ENCODE peak calls at places on chromosomes 4 and X, in four cellular contexts. H is Caco-2, D is GM20000, F is WTC11. G is an unnamed sample.

GRCh38 chr4:40143926-40144508 is 52.8 kb upstream of the RHOH start:
- DNase-seq in H (peak), D (no peak), F (no peak), G (no peak)

GRCh38 chr4:8856835-8857590 is 14.6 kb downstream of the HMX1 start:
- DNase-seq in F (peak), D (no peak), H (no peak), G (no peak)

GRCh38 chr4:184689681-184690080 is 40.1 kb downstream of the PRIMPOL start:
- DNase-seq in D (no peak), H (no peak), F (no peak), G (no peak)

GRCh38 chr4:10267066-10267465 is 150.5 kb upstream of the WDR1 start:
- DNase-seq in F (no peak), H (no peak), D (no peak), G (no peak)

GRCh38 chr4:93646225-93646930 is 182.2 kb upstream of the ATOH1 start:
- DNase-seq in H (no peak), D (no peak), F (no peak), G (no peak)

GRCh38 chr4:18366762-18367358 is 345.3 kb upstream of the LCORL start:
- DNase-seq in F (no peak), D (no peak), H (no peak), G (no peak)

GRCh38 chr4:76622126-76622525 is 187.1 kb downstream of the SHROOM3 start:
- DNase-seq in F (no peak), H (no peak), D (no peak), G (no peak)

GRCh38 chrX:97597954-97598353 is 714.2 kb downstream of the RPA4 start:
- DNase-seq in F (no peak), D (no peak), H (no peak), G (no peak)

GRCh38 chrX:17475820-17476219 is 100.8 kb downstream of the NHS start:
- DNase-seq in D (no peak), F (no peak), H (no peak), G (no peak)

GRCh38 chrX:153651540-153652079 is 4.6 kb downstream of the DUSP9 start:
- DNase-seq in F (no peak), D (peak), H (no peak), G (no peak)

GRCh38 chrX:10190367-10190766 is 33.6 kb downstream of the CLCN4 start:
- DNase-seq in F (no peak), H (no peak), D (peak), G (peak)

GRCh38 chrX:154436597-154437397 is at the start of gene GDI1:
- DNase-seq in D (peak), H (peak), F (peak), G (peak)

GRCh38 chr4:95602872-95603271 is 54.1 kb upstream of the UNC5C start:
- DNase-seq in F (no peak), D (no peak), H (no peak), G (no peak)

GRCh38 chrX:112868586-112868985 is 28.0 kb upstream of the AMOT start:
- DNase-seq in H (no peak), D (no peak), F (no peak), G (no peak)

GRCh38 chr4:55442541-55442940 is 46.8 kb downstream of the TMEM165 start:
- DNase-seq in H (no peak), D (no peak), F (no peak), G (no peak)

GRCh38 chr4:77931452-77932135 is 69.0 kb downstream of the MRPL1 start:
- DNase-seq in H (no peak), D (no peak), F (no peak), G (no peak)

GRCh38 chr4:166064706-166065105 is 191.7 kb downstream of the TLL1 start:
- DNase-seq in D (no peak), F (no peak), H (no peak), G (no peak)

GRCh38 chr4:3269105-3269927 is 20.4 kb downstream of the MSANTD1 start:
- DNase-seq in H (peak), D (no peak), F (peak), G (no peak)

GRCh38 chr4:3487861-3488260 is 24.8 kb downstream of the DOK7 start:
- DNase-seq in D (no peak), H (no peak), F (no peak), G (no peak)

GRCh38 chr4:154313004-154313587 is 178.5 kb downstream of the DCHS2 start:
- DNase-seq in F (no peak), H (no peak), D (no peak), G (no peak)

GRCh38 chr4:154312246-154312645 is 179.4 kb downstream of the DCHS2 start:
- DNase-seq in D (no peak), F (no peak), H (no peak), G (no peak)

GRCh38 chr4:154317600-154317999 is 174.0 kb downstream of the DCHS2 start:
- DNase-seq in D (no peak), H (no peak), F (no peak), G (no peak)

GRCh38 chr4:154315741-154316140 is 175.9 kb downstream of the DCHS2 start:
- DNase-seq in F (no peak), H (no peak), D (no peak), G (no peak)

GRCh38 chr4:154314248-154314647 is 177.4 kb downstream of the DCHS2 start:
- DNase-seq in H (no peak), F (no peak), D (no peak), G (no peak)
- TF ChIP-seq CTCF in H (no peak), F (no peak), D (no peak), G (no peak)

GRCh38 chr4:16226816-16227461 is 668 bp upstream of the TAPT1 start:
- DNase-seq in F (peak), H (peak), D (peak), G (peak)
- TF ChIP-seq CTCF in F (no peak), H (no peak), D (no peak), G (no peak)

GRCh38 chr4:139696491-139696890 is 30.9 kb downstream of the MGST2 start:
- DNase-seq in H (no peak), D (no peak), F (no peak), G (no peak)

GRCh38 chr4:139689093-139689722 is 23.6 kb downstream of the MGST2 start:
- DNase-seq in F (no peak), H (peak), D (no peak), G (no peak)

GRCh38 chr4:139686988-139687387 is 21.4 kb downstream of the MGST2 start:
- DNase-seq in H (no peak), F (no peak), D (no peak), G (no peak)

GRCh38 chr4:139694522-139694921 is 28.9 kb downstream of the MGST2 start:
- DNase-seq in H (no peak), F (no peak), D (no peak), G (no peak)

GRCh38 chr4:139692300-139693012 is 26.8 kb downstream of the MGST2 start:
- DNase-seq in D (no peak), H (peak), F (peak), G (no peak)
- TF ChIP-seq CTCF in D (no peak), H (peak), F (no peak), G (peak)

DNA sequence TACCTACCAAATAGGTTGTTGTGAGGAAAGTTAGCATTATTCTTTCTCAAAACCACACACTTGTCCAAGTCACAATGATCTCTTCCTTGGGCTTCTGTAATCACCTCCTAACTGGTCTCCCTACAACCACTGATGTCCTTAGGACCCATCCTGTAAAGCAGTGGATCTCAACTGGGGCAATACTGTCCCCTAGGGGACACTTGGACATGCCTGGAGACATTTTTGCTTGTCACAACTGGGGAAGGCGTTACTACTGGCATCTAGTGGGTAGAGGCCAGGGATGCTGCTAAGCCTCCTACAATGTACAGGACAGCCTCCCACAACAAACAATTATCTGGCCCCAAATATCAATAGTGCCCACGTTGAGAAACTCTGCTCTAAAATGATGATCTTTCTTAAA is 118.7 kb upstream of the AP1S2 start:
- DNase-seq in D (peak), F (peak), H (peak), G (peak)
- TF ChIP-seq CTCF in D (no peak), F (no peak), H (peak), G (peak)

GRCh38 chr4:67558493-67558892 is at the start of gene STAP1:
- DNase-seq in D (peak), H (no peak), F (no peak), G (no peak)

GRCh38 chr4:67556426-67556825 is 2.1 kb upstream of the STAP1 start:
- DNase-seq in H (no peak), F (no peak), D (no peak), G (no peak)

GRCh38 chr4:67550491-67551256 is 5.4 kb upstream of the CENPC start:
- DNase-seq in F (no peak), D (no peak), H (no peak), G (no peak)

DNA sequence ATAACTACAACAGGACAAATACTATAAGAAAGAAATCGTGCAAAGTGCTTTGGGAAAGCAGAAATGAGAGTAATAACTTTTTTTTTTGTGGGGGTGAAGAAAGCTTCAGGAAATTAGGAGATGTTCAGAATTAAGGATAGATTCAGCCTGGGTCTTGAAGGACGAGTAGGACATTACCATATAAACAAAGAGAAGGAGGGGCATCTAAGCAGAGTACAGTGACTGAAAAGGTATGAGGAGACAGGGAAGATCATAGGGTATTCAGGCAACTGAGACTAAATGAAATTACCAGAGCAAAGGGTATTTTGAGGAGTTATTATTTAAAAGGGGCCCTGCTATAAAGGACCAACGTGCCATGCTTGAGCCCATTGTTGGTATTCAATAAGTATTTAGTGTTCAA is 3.1 kb upstream of the STAP1 start:
- DNase-seq in F (no peak), D (no peak), H (no peak), G (no peak)
- TF ChIP-seq CTCF in F (no peak), D (no peak), H (no peak), G (no peak)

GRCh38 chr4:111933703-111934102 is 211.6 kb upstream of the FAM241A start:
- DNase-seq in D (no peak), F (no peak), H (no peak), G (no peak)

GRCh38 chr4:111934294-111934693 is 211.0 kb upstream of the FAM241A start:
- DNase-seq in F (no peak), H (no peak), D (no peak), G (no peak)

GRCh38 chr4:111941957-111942356 is 203.3 kb upstream of the FAM241A start:
- DNase-seq in F (no peak), D (no peak), H (no peak), G (no peak)

GRCh38 chr4:111937368-111937767 is 207.9 kb upstream of the FAM241A start:
- DNase-seq in F (no peak), H (no peak), D (peak), G (peak)
- TF ChIP-seq CTCF in F (no peak), H (peak), D (no peak), G (peak)

GRCh38 chr4:128225148-128225547 is 62.5 kb downstream of the PGRMC2 start:
- DNase-seq in D (no peak), F (no peak), H (no peak), G (no peak)

GRCh38 chr4:128221556-128221955 is 66.1 kb downstream of the PGRMC2 start:
- DNase-seq in H (no peak), D (no peak), F (no peak), G (no peak)

DNA sequence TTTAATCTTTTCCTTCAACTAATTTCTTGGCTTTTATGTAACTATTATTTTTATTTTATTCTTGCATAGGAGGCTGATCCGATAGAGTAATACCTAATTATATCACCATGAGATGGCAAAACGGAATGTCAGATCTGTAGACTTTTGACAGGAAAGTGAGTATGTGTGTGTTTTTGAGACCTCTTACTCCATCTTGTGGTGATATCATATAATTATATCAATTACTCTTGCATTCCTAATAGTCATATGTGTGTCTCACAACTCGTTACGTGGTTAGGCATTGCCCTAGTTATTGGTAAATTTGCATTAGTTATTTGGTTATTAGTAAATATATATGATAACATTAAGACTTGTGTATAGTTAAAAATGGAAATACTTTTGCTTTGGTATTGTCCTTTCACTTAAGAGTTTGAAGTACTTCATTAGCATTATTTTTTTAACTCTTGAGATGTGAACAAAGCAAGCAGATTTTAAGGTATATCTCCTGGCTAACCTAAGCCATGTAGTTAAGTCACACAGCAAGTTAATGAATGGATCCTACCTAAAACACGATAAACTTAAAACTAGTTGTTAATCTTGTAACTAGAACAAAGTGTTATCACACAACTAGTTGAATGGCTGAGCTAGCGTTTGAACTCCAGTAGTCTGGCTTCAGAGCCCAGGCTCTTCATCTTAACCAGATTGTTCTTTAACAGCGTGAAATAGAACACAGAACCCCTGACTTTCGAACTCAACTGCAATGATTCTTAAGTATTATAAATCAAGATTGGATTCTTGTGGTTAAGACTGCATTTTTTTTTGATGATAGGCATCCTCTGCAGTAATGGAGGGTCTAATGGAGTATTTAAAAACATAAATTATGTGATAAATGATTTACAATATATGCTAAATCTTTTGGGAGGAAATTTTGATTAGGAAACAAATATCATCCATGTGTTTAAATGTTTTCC is 67.1 kb downstream of the PGRMC2 start:
- DNase-seq in F (no peak), H (no peak), D (peak), G (peak)
- TF ChIP-seq CTCF in F (no peak), H (no peak), D (no peak), G (peak)

DNA sequence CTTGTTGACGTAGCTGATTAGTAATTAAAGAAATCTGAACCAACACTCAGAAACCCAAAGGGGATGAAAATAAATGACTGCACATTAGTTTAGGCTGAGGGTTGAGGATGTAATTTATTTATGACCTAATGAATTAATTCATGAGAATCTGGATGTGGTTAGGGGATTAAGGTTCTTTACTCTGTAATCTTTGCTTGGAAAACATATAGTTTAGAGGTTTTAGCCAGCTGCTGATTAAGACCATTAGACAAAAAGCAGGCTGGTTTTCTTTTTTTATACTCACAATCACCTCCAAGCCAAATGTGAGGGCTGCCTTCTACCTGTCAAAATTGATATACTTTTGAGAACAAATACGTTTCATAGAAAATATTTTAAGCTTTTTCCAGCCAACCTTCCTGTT is 2705.7 kb downstream of the PCDH7 start:
- DNase-seq in H (no peak), D (no peak), F (no peak), G (no peak)
- TF ChIP-seq CTCF in H (no peak), D (no peak), F (no peak), G (no peak)